ENCODE peak calls at places on chromosome 19, in ten cellular contexts. A, N, W, Y, E, T, R, F, C and K are unnamed samples. For H3K4me1, the result is how much of the 10 kb centered on the place peaks cover.

GRCh38 chr19:1004803-1005664 is 4.8 kb downstream of the GRIN3B start:
- DNase-seq in A (no peak), N (no peak), W (no peak), Y (no peak), E (no peak), T (no peak), R (no peak), F (no peak), C (no peak), K (no peak)

GRCh38 chr19:12825259-12826131 is 8.9 kb downstream of the RTBDN start:
- DNase-seq in A (peak), N (no peak), W (no peak), Y (peak), E (peak), T (peak), R (no peak), F (no peak), C (peak), K (no peak)

GRCh38 chr19:10882108-10882457 is 10.7 kb downstream of the CARM1 start:
- DNase-seq in A (no peak), N (no peak), W (peak), Y (peak), E (peak), T (no peak), R (no peak), F (peak), C (no peak), K (no peak)

GRCh38 chr19:48149430-48149829 is 20.7 kb downstream of the LIG1 start:
- DNase-seq in A (no peak), N (no peak), W (no peak), Y (no peak), E (no peak), T (no peak), R (no peak), F (no peak), C (no peak), K (no peak)

GRCh38 chr19:10987621-10988297 is 26.9 kb downstream of the SMARCA4 start:
- DNase-seq in A (no peak), N (no peak), W (no peak), Y (no peak), E (no peak), T (no peak), R (no peak), F (no peak), C (no peak), K (no peak)

GRCh38 chr19:3234800-3235199 is 10.3 kb downstream of the CELF5 start:
- DNase-seq in A (no peak), N (no peak), W (no peak), Y (peak), E (no peak), T (peak), R (no peak), F (no peak), C (no peak), K (no peak)

GRCh38 chr19:47598407-47599349 is 10.3 kb upstream of the BICRA start:
- DNase-seq in A (peak), N (no peak), W (no peak), Y (peak), E (peak), T (peak), R (no peak), F (no peak), C (peak), K (peak)

GRCh38 chr19:32350492-32350891 is 5.1 kb downstream of the ZNF507 start:
- DNase-seq in A (no peak), N (no peak), W (no peak), Y (no peak), E (no peak), T (no peak), R (no peak), F (no peak), C (no peak), K (no peak)

GRCh38 chr19:44356383-44357111 is at the start of gene ZNF112:
- DNase-seq in A (peak), N (peak), W (peak), Y (peak), E (peak), T (peak), R (peak), F (peak), C (peak), K (peak)

GRCh38 chr19:42422576-42423461 is 4.4 kb downstream of the LIPE start:
- DNase-seq in A (no peak), N (no peak), W (no peak), Y (peak), E (peak), T (peak), R (peak), F (no peak), C (no peak), K (no peak)

GRCh38 chr19:29269641-29270040 is 56.7 kb upstream of the UQCRFS1 start:
- DNase-seq in A (no peak), N (no peak), W (no peak), Y (peak), E (peak), T (no peak), R (no peak), F (no peak), C (no peak), K (no peak)

GRCh38 chr19:12842511-12842910 is 4.2 kb downstream of the MAST1 start:
- DNase-seq in A (no peak), N (no peak), W (no peak), Y (no peak), E (no peak), T (no peak), R (no peak), F (no peak), C (no peak), K (no peak)

GRCh38 chr19:32233885-32234284 is 111.5 kb upstream of the ZNF507 start:
- DNase-seq in A (no peak), N (no peak), W (no peak), Y (no peak), E (no peak), T (no peak), R (no peak), F (no peak), C (no peak), K (no peak)

GRCh38 chr19:31676271-31677004 is 327.2 kb upstream of the TSHZ3 start:
- DNase-seq in A (peak), N (no peak), W (no peak), Y (peak), E (peak), T (peak), R (no peak), F (no peak), C (no peak), K (no peak)

GRCh38 chr19:46297700-46298476 is 1.0 kb downstream of the HIF3A start:
- DNase-seq in A (peak), N (peak), W (peak), Y (peak), E (no peak), T (no peak), R (peak), F (peak), C (peak), K (peak)

GRCh38 chr19:32358311-32358710 is 12.9 kb downstream of the ZNF507 start:
- DNase-seq in A (no peak), N (no peak), W (no peak), Y (no peak), E (no peak), T (no peak), R (no peak), F (no peak), C (no peak), K (no peak)

DNA sequence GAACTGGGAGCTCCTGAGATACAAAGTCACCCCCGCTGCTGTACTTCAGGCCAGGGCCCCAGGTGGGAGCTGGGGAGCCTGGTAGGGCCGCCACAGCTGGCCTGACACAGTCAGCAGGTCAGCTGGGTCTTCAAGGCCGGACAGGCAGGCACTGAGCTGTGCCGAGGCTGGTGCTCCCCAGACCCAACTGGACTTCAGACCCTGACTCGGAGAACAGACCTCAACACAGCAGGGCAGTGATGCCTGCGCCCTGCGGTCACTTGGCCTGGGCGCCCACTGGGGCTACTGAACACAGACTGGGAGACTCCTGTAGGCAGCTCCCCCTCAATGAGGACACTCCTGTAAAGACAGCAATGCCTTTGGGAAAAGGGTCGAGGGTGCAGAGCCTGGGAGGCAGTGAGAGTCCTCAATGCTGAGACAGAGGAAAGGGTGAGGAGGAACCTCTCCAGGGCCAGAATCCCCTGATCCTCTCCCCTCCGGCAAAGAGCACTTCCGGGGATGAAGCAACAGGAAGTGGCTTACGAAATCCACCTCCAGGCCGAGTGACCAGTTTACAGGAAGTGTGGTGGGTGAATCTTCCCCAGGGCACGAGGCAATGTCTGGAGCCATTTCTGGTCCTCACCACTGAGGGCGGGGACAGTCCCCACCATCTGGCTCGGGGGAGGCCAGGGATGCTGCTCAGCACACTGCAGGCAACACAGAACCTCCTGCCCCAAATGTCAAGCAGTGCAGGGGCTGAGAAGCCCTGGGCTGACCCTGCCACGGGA is 40.8 kb upstream of the ISYNA1 start:
- DNase-seq in A (no peak), N (peak), W (peak), Y (no peak), E (no peak), T (no peak), R (peak), F (peak), C (peak), K (peak)
- H3K4me1 ChIP-seq in A (under half), N (under half), W (half or more), Y (under half), E (under half), T (under half), R (under half), F (half or more), C (half or more), K (under half)

DNA sequence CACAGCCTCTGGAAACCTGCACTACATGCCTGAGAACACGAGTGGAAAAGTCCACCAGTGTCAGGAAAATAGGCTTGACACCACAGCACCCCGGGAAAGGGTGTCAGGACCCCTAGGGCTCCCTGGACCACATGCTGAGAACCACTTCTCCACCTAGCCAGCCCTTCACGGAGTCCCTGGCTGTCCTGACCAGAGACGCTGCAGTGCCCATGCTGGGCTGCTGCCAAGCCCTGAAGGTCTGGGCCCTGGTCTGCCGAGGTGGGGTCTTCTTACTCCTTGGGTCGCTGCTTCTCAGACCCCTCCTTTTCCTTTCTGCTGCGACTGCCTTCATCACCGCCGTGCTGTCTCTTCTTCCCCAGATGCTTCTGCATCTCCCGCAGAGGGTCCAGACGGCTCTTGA is 3.0 kb downstream of the LENG1 start:
- DNase-seq in A (no peak), N (no peak), W (no peak), Y (no peak), E (no peak), T (no peak), R (no peak), F (no peak), C (no peak), K (no peak)
- H3K4me1 ChIP-seq in A (under half), N (under half), W (under half), Y (under half), E (under half), T (under half), R (under half), F (under half), C (under half), K (under half)

GRCh38 chr19:15439821-15440641 is 9.7 kb downstream of the WIZ start:
- DNase-seq in A (no peak), N (no peak), W (no peak), Y (no peak), E (no peak), T (no peak), R (peak), F (no peak), C (no peak), K (peak)

GRCh38 chr19:15442142-15442920 is 7.4 kb downstream of the WIZ start:
- DNase-seq in A (no peak), N (no peak), W (no peak), Y (no peak), E (no peak), T (no peak), R (peak), F (no peak), C (no peak), K (no peak)

GRCh38 chr19:15443325-15443724 is 6.4 kb downstream of the WIZ start:
- DNase-seq in A (no peak), N (no peak), W (no peak), Y (no peak), E (no peak), T (no peak), R (peak), F (no peak), C (no peak), K (no peak)

GRCh38 chr19:15439078-15439799 is 10.5 kb downstream of the WIZ start:
- DNase-seq in A (no peak), N (no peak), W (no peak), Y (no peak), E (no peak), T (no peak), R (no peak), F (no peak), C (no peak), K (no peak)

DNA sequence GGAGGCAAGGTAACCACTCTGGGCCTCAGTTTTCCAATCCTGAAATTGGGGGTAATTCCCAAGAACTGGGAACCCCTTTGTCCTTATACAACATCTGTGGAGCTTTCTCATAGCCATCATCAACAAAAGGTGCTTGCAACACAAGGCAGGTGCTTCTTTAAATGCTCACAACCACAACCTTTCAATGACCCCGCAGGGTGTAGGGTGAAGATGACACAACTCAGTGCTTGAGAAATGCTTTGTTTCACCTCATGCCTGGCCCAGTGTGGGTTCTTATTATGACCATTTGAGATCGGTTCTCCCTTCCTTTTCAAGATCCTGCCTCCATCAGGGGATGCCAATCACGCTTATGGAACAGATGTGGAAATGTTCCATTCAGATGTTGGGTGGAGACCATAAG is 8.4 kb downstream of the WIZ start:
- DNase-seq in A (no peak), N (no peak), W (no peak), Y (no peak), E (no peak), T (no peak), R (no peak), F (no peak), C (no peak), K (no peak)
- H3K4me1 ChIP-seq in A (under half), N (under half), W (under half), Y (under half), E (under half), T (under half), R (under half), F (under half), C (under half), K (under half)

GRCh38 chr19:52086481-52086880 is 9.1 kb downstream of the ZNF841 start:
- DNase-seq in A (no peak), N (no peak), W (no peak), Y (no peak), E (no peak), T (no peak), R (no peak), F (no peak), C (no peak), K (no peak)
- H3K4me1 ChIP-seq in A (under half), N (under half), W (under half), Y (under half), E (under half), T (under half), R (under half), F (under half), C (under half), K (under half)

DNA sequence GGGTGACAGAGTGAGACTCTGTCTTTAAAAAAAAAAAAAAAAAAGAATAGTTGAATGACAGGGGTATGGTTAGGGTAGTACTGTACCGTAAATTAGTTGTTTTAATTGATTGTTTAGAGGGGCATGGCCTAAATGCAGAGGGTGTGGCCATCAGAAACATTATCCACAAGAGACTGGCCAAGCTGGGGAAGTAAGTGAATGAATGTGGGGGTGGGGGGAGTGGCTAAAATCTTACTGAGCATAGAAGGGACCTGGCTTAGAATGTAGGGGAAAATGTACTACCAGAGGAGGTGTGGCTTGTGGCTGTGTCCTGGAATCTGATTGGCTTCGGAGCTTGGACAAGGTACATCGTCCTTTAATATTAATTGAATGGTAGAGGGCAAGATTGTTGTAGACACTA is 3.8 kb downstream of the BCL2L12 start:
- DNase-seq in A (no peak), N (no peak), W (no peak), Y (no peak), E (no peak), T (no peak), R (no peak), F (no peak), C (no peak), K (no peak)
- H3K4me1 ChIP-seq in A (under half), N (under half), W (under half), Y (under half), E (under half), T (under half), R (under half), F (under half), C (under half), K (under half)